ENCODE peak calls at places on chromosomes 1 and 21, in four cellular contexts. M, E, Y and Z are unnamed samples.
A peak's percentile ranks its signal among the peaks of the same experiment; 100 is the strongest.

GRCh38 chr1:154730251-154730650 is 122.3 kb upstream of the ADAR start:
- DNase-seq in M (no peak), E (no peak), Y (peak; percentile 63), Z (peak; percentile 40)

GRCh38 chr21:37281993-37282392 is 14.9 kb upstream of the VPS26C start:
- DNase-seq in M (no peak), E (peak; percentile 54), Y (no peak), Z (no peak)

GRCh38 chr1:42669936-42670335 is 11.7 kb downstream of the PPIH start:
- DNase-seq in M (no peak), E (no peak), Y (no peak), Z (no peak)

GRCh38 chr1:20448626-20449215 is 37.3 kb downstream of the CAMK2N1 start:
- DNase-seq in M (no peak), E (no peak), Y (no peak), Z (no peak)

GRCh38 chr1:212037900-212038299 is 2.4 kb downstream of the DTL start:
- DNase-seq in M (no peak), E (peak; percentile 24), Y (no peak), Z (no peak)

GRCh38 chr21:38323721-38324591 is 67.2 kb downstream of the KCNJ15 start:
- DNase-seq in M (no peak), E (no peak), Y (no peak), Z (no peak)

GRCh38 chr1:9825101-9826074 is 1.6 kb upstream of the CLSTN1 start:
- DNase-seq in M (no peak), E (peak; percentile 39), Y (peak; percentile 86), Z (peak; percentile 89)

GRCh38 chr1:183159960-183160359 is 26.1 kb upstream of the LAMC2 start:
- DNase-seq in M (no peak), E (peak; percentile 15), Y (peak; percentile 84), Z (peak; percentile 73)

GRCh38 chr1:37137018-37137417 is 102.7 kb upstream of the GRIK3 start:
- DNase-seq in M (no peak), E (no peak), Y (no peak), Z (no peak)

GRCh38 chr1:33392639-33393038 is 38.3 kb downstream of the PHC2 start:
- DNase-seq in M (no peak), E (no peak), Y (no peak), Z (no peak)

GRCh38 chr1:234621657-234622335 is 11.8 kb upstream of the IRF2BP2 start:
- DNase-seq in M (no peak), E (no peak), Y (no peak), Z (no peak)

GRCh38 chr1:36343651-36344394 is 20.4 kb upstream of the EVA1B start:
- DNase-seq in M (no peak), E (no peak), Y (no peak), Z (no peak)

GRCh38 chr1:3432306-3432705 is 22.2 kb upstream of the ARHGEF16 start:
- DNase-seq in M (no peak), E (no peak), Y (no peak), Z (no peak)

GRCh38 chr1:39044762-39045161 is 18.6 kb downstream of the NDUFS5 start:
- DNase-seq in M (no peak), E (peak; percentile 65), Y (no peak), Z (no peak)

GRCh38 chr1:9305216-9305615 is 12.5 kb downstream of the SPSB1 start:
- DNase-seq in M (no peak), E (no peak), Y (no peak), Z (no peak)

GRCh38 chr1:110433803-110434202 is 17.1 kb upstream of the PROK1 start:
- DNase-seq in M (peak; percentile 25), E (peak; percentile 82), Y (peak; percentile 64), Z (peak; percentile 94)

GRCh38 chr1:59564192-59564891 is 250.4 kb upstream of the HOOK1 start:
- DNase-seq in M (no peak), E (no peak), Y (no peak), Z (no peak)

GRCh38 chr1:34916104-34916503 is 13.3 kb downstream of the DLGAP3 start:
- DNase-seq in M (no peak), E (no peak), Y (no peak), Z (no peak)

GRCh38 chr1:8061210-8061609 is 35.1 kb upstream of the ERRFI1 start:
- DNase-seq in M (no peak), E (no peak), Y (peak; percentile 88), Z (peak; percentile 39)

GRCh38 chr21:21860888-21861287 is 862.7 kb downstream of the NCAM2 start:
- DNase-seq in M (no peak), E (no peak), Y (no peak), Z (no peak)

GRCh38 chr21:21688877-21689276 is 690.7 kb downstream of the NCAM2 start:
- DNase-seq in M (no peak), E (peak; percentile 23), Y (no peak), Z (peak; percentile 5)

GRCh38 chr1:235642943-235643371 is 6.6 kb downstream of the GNG4 start:
- DNase-seq in M (no peak), E (no peak), Y (no peak), Z (no peak)

GRCh38 chr1:111720977-111721670 is 18.1 kb downstream of the INKA2 start:
- DNase-seq in M (no peak), E (no peak), Y (no peak), Z (no peak)

GRCh38 chr1:111717450-111717849 is 21.7 kb downstream of the INKA2 start:
- DNase-seq in M (no peak), E (no peak), Y (no peak), Z (no peak)

GRCh38 chr1:111719135-111719534 is 20.1 kb downstream of the INKA2 start:
- DNase-seq in M (no peak), E (no peak), Y (no peak), Z (no peak)

GRCh38 chr1:111720274-111720976 is 18.8 kb downstream of the INKA2 start:
- DNase-seq in M (peak; percentile 68), E (no peak), Y (no peak), Z (no peak)

DNA sequence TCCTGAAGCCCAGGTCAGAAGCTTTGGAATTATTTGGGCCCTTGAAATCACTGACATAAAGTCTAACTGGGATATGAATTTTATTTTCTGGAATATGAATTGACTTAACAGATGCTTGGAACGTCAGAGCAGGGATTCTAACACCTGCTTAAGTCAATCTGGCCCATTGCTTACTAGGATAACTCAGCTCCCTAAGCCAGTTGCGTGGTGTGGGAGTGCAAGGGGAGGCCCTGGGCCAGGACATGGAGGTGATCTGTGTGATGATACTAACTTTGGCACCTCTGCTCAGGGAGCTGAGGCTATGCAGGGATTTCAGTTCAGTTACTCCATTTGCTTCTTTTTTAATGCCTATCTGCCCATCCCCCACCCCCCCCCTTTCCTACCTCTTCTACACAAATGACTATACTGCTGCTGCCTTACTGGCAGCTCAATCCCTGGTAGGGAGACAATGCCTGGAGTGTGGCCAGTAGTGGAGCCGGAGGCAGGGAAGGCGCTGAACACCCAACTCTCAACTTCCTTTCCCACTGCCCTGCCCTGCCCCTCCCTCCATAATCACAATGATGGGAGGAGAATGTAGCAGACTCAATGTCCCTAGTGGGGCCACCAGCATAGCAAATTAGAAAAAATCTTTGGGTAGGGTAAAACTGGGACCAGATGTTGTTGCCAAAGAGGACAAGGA is 19.5 kb downstream of the INKA2 start:
- DNase-seq in M (peak; percentile 81), E (no peak), Y (no peak), Z (no peak)
- TF ChIP-seq POLR2A in M (no peak), E (no peak), Y (no peak), Z (no peak)

DNA sequence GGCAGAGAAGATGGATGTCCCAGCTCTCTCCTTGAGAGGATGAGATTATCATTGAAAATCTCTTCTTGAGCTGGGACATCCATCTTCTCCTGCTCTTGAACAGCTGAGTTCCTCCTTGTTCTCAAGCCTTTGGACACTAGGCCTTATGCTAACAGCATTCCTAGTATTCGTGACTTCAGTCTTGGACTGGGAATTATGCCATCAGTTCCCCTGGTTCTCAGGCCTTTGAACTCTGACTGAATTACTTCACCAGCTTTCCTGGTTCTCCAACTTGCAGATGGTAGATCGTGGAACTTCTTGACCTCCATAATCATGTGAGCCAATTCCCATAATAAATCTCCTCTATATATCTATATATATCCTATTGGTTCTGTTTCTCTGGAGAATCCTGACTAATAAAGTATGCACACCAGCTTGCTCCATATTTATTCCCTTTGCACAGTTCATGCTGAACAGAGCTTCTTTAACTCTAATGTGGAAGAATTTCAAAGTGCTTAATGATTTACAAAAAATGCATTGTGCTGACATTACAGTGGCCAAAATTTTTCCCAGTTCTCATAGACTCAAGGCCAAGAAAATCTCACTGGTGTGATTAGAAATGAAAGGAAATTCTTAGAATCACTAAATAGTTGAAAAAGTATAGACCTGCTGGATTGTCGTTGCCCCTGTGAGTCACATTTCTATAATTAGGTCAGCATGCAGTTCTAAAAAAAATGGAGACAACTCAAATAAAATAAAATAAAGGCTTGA is 462.9 kb upstream of the ADAMTS5 start:
- DNase-seq in M (peak; percentile 26), E (no peak), Y (no peak), Z (no peak)
- TF ChIP-seq POLR2A in M (no peak), E (no peak), Y (no peak), Z (no peak)

GRCh38 chr1:178037510-178038253 is 56.2 kb upstream of the RASAL2 start:
- DNase-seq in M (peak; percentile 91), E (peak; percentile 57), Y (peak; percentile 88), Z (peak; percentile 74)
- TF ChIP-seq POLR2A in M (no peak), E (no peak), Y (peak; percentile 81), Z (peak; percentile 58)

GRCh38 chr21:24045775-24046215 is 1561.5 kb downstream of the MRPL39 start:
- DNase-seq in M (peak; percentile 67), E (peak; percentile 10), Y (no peak), Z (peak; percentile 1)
- TF ChIP-seq POLR2A in M (no peak), E (no peak), Y (no peak), Z (no peak)

DNA sequence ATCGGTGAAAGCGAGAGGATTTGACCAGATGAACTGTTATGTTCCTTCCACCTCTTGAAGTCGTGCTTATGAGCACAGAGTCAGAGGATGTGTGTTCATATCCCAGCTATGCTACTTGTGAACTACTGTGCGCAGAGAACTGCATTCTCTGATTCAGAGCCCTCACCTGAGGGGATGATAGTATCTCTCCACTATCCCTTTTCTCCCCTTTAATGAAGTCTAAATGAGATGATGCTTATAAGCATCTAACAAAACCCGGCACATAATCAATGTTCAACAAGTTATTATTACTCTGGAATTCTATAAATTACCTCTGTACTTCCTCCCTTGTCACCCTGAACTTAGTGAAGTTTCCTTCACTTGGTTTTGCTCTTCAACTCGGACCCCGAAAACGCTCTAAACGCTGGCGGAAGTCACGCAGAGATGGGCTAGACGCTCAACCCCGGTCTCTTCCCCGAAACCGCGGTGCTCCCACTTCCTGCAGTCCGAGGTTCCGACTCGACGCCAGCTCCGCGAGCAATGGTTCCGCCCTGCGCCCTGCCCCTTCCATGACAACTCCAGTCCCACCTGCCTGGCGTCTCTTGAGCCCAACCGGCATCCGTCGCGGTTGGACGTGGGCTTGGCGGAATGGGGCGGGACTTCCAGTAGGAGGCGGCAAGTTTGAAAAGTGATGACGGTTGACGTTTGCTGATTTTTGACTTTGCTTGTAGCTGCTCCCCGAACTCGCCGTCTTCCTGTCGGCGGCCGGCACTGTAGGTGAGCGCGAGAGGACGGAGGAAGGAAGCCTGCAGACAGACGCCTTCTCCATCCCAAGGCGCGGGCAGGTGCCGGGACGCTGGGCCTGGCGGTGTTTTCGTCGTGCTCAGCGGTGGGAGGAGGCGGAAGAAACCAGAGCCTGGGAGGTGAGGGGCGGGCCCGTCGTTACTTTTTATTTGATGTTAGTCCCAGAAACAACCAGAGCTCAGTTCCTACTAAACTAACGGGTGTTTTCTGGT is at the start of gene NUF2:
- DNase-seq in M (peak; percentile 97), E (peak; percentile 99), Y (peak; percentile 91), Z (peak; percentile 69)
- TF ChIP-seq POLR2A in M (no peak), E (peak; percentile 91), Y (peak; percentile 85), Z (peak; percentile 60)